ENCODE peak calls at places on chromosomes 6 and 20, in four cellular contexts. P is effector memory CD4-positive, alpha-beta T cell; M is right cardiac atrium; L is upper lobe of right lung. W is an unnamed sample.

GRCh38 chr6:159953091-159953581 is 15.7 kb upstream of the IGF2R start:
- DNase-seq in P (no peak), M (peak; percentile 81), L (peak; percentile 84), W (no peak)

GRCh38 chr20:49989234-49990065 is 6.7 kb downstream of the SNAI1 start:
- DNase-seq in P (no peak), M (peak; percentile 88), L (no peak), W (no peak)

GRCh38 chr6:14889698-14890593 is 355.9 kb upstream of the JARID2 start:
- DNase-seq in P (no peak), M (no peak), L (no peak), W (no peak)

GRCh38 chr6:167141667-167142432 is 15.9 kb downstream of the GPR31 start:
- DNase-seq in P (no peak), M (peak; percentile 68), L (no peak), W (no peak)

GRCh38 chr6:14831922-14832321 is 413.9 kb upstream of the JARID2 start:
- DNase-seq in P (no peak), M (no peak), L (no peak), W (no peak)

GRCh38 chr6:99119109-99120031 is 171.6 kb upstream of the FBXL4 start:
- DNase-seq in P (peak; percentile 2), M (no peak), L (no peak), W (no peak)

GRCh38 chr6:34052071-34052825 is 93.6 kb downstream of the GRM4 start:
- DNase-seq in P (no peak), M (no peak), L (no peak), W (no peak)

GRCh38 chr20:61483336-61484067 is 231.4 kb downstream of the CDH4 start:
- DNase-seq in P (no peak), M (no peak), L (no peak), W (no peak)

GRCh38 chr6:96794980-96795379 is 42.3 kb downstream of the GPR63 start:
- DNase-seq in P (no peak), M (no peak), L (no peak), W (no peak)

GRCh38 chr6:150662814-150663213 is 63.1 kb downstream of the PLEKHG1 start:
- DNase-seq in P (no peak), M (no peak), L (no peak), W (no peak)

GRCh38 chr6:150661608-150662007 is 61.9 kb downstream of the PLEKHG1 start:
- DNase-seq in P (no peak), M (no peak), L (no peak), W (no peak)

GRCh38 chr6:150654671-150655070 is 55.0 kb downstream of the PLEKHG1 start:
- DNase-seq in P (no peak), M (no peak), L (no peak), W (no peak)

GRCh38 chr6:150656156-150656555 is 56.5 kb downstream of the PLEKHG1 start:
- DNase-seq in P (no peak), M (no peak), L (no peak), W (no peak)

DNA sequence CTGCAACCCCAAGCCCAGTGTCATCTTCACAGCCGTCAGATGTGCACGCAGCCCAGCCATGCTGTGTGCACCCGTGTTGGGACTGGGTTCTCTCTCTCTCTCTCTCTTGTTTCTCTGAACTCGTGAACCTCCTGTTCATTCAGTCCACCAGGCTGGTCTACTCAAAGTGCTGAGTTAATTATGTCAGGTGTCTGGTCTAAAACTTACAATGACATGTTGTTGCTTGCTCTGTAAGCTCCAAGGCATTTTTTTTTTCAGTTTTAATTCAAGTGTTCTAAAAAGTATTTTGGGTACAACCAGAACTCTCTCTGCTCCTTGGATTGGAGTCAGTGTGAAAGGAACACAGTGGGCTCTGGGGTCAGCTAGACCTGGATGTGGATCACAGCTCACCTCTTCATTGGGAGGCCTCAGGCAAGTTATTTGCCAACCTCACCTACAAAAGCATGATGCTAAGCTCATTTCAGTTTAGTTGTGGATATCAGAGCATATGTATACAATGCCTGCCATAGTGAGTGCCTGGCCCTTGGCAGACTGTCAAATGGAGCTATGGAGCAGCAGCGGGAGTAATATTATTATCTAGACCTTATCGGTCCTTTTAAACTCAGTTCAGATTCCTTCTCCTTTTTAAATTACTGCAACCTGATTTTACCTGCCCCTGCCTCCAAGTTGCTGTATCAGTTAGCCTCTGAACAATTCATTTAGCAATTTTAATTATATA is 59.5 kb downstream of the PLEKHG1 start:
- DNase-seq in P (no peak), M (no peak), L (no peak), W (no peak)
- H3K27ac ChIP-seq in P (no peak overlapping the region), M (no peak overlapping the region), L (no peak overlapping the region), W (peak overlapping the region; percentile 42)

DNA sequence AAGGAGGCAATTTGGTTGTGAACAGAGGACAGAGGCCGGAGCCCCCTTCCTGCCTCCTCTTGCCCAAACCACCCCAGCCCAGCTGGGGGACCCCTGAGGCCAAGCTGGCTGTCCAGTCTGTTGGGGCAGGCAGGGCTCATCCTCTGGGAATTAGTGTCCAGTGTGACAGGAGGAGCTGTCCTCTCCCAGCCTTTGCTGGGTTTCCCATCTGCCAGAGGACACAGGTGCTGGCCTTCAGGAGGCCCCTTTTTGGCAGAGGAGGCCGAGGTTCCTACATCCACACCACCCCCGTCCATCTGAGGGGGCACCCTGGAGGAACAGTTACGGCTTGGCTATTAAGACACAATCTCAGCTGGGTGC is 44.7 kb upstream of the MDGA1 start:
- DNase-seq in P (no peak), M (no peak), L (no peak), W (no peak)
- H3K27ac ChIP-seq in P (no peak overlapping the region), M (no peak overlapping the region), L (no peak overlapping the region), W (no peak overlapping the region)

GRCh38 chr20:3041818-3042504 is 1.5 kb upstream of the GNRH2 start:
- DNase-seq in P (no peak), M (no peak), L (no peak), W (no peak)
- H3K27ac ChIP-seq in P (no peak overlapping the region), M (peak overlapping the region; percentile 66), L (peak overlapping the region; percentile 68), W (peak overlapping the region; percentile 86)

DNA sequence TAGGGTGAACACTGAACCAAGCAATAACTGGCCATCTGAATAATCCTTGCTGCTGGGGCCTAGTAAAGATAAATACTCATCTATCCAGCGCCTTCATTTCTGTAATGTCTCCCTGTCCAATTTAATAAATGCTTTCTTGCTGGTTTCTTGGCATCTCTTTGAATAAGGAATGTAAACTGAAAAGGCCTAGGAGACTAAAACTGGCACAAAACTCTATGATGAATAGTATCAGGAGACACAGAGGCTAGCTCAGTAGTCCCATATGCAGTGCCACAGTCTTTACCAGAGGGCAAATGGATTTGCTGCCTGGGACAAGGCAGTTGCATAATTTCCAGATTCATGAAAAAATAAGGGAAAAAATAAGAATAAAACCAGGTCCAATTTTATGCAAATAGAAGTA is 324.4 kb downstream of the CENPW start:
- DNase-seq in P (no peak), M (no peak), L (no peak), W (no peak)
- H3K27ac ChIP-seq in P (no peak overlapping the region), M (no peak overlapping the region), L (no peak overlapping the region), W (no peak overlapping the region)

DNA sequence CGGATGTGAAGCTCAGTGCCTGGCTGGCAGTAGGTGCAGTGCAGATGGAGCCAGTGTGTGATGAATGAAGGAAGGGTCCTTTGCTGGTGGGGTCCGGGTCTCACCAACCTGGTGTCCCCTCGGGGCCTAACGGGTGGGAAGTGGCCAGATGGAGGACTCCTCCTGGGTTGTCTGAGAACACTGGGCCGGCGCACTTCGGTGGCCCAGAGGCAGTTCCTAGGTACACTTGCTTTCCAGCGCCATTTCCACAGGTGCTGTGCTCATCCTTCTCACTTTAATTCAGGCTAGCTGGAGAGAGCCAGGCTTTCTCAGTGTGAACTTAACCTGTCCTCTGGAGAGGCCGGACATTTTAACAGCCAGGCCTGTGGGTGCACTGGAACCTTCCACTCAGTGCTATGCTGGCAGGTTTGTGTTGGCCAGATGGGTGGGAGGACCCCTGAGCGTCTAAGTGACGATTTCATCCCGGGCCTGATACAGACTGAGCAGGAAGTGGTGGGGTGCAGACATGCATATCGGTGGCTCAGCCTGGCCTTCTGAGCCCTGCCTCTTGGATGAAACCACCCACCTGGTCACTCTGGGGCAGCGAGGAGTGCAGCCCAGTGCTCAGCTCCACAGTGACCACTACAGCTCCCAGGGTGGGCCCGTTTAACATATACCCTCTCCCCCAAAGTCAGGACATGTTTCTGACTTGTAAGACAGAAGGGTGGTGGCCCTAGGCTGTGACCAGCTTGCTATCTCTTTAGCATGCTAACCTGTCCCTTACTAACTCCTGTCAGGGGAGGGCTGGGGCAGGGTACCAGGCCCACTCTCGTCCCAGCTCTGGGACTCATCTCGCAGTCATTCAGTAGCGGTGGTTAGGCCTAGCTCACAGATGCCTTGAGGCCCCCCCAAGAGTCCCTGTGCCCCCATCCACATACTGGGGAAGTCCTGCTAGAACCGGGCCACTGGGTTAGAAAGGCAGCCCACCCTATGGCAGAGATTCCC is 8.2 kb upstream of the PYGB start:
- DNase-seq in P (no peak), M (peak; percentile 55), L (no peak), W (no peak)
- H3K27ac ChIP-seq in P (no peak overlapping the region), M (no peak overlapping the region), L (no peak overlapping the region), W (peak overlapping the region; percentile 84)

GRCh38 chr6:149717588-149718458 is at the start of gene LATS1:
- DNase-seq in P (peak; percentile 88), M (peak; percentile 97), L (peak; percentile 97), W (peak; percentile 92)
- H3K27ac ChIP-seq in P (peak within 1 kb of the TSS; percentile 91), M (peak within 1 kb of the TSS; percentile 98), L (peak within 1 kb of the TSS; percentile 100), W (peak within 1 kb of the TSS; percentile 99)

GRCh38 chr6:19712998-19713397 is 124.2 kb upstream of the ID4 start:
- DNase-seq in P (no peak), M (no peak), L (no peak), W (no peak)

GRCh38 chr6:19713411-19713810 is 123.8 kb upstream of the ID4 start:
- DNase-seq in P (no peak), M (no peak), L (no peak), W (no peak)

GRCh38 chr6:19715166-19715558 is 122.0 kb upstream of the ID4 start:
- DNase-seq in P (no peak), M (no peak), L (no peak), W (no peak)

GRCh38 chr6:19713984-19714383 is 123.2 kb upstream of the ID4 start:
- DNase-seq in P (no peak), M (no peak), L (no peak), W (no peak)

DNA sequence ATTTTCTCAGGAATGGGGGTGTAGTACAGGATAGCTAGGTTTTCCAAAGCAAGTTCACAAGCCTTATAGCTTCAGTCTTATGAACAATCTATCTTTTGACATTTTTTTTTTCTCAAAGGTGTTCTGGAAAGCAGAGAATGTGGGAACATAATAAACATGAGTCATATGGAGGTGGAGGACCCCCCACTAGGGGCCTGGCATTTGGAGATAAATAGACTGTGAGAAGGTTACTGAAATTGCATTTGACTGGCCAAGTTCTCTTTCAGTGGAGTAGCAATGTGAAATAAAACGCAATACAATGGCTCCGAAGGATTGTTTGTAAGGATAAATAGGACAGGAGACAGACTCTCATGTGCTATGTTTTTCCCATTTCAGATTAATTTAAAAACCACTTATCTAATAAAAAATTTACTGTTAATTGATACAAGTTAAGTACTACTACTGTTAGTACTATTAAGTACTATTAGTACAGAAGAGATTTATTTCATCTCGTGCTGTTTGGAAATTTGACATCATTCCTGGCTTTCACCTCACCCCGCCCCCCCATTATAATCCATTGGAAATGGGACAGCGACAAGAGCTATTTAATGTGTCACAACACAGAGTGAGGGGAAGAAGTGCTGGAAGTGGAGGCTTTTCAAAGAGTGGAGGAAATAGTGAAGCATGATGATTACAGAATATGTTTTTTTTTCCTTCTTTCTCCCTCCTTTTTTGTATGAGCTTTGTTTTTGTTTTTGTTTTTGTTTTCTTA is 122.6 kb upstream of the ID4 start:
- DNase-seq in P (no peak), M (no peak), L (no peak), W (no peak)
- H3K27ac ChIP-seq in P (no peak overlapping the region), M (no peak overlapping the region), L (no peak overlapping the region), W (no peak overlapping the region)

W was measured in breast epithelium.